ENCODE peak calls at places on chromosomes 16 and 17, in six cellular contexts. Y is heart left ventricle, D is GM10248, K is HL-60, N is AG09309, J is SK-N-SH. A is an unnamed sample.

GRCh38 chr16:78984887-78985464 is 615.6 kb downstream of the MAF start:
- DNase-seq in Y (peak; percentile 62), D (no peak), K (no peak), N (no peak), J (peak; percentile 68), A (no peak)

GRCh38 chr16:56532714-56533113 is 12.9 kb upstream of the BBS2 start:
- DNase-seq in Y (no peak), D (no peak), K (no peak), N (no peak), J (no peak), A (no peak)

GRCh38 chr17:3804503-3804931 is 3.5 kb upstream of the ITGAE start:
- DNase-seq in Y (no peak), D (peak; percentile 78), K (no peak), N (no peak), J (no peak), A (no peak)

GRCh38 chr16:1347286-1347855 is 4.3 kb downstream of the TSR3 start:
- DNase-seq in Y (no peak), D (no peak), K (no peak), N (no peak), J (no peak), A (no peak)

GRCh38 chr16:30382398-30383015 is at the start of gene SEPTIN1:
- DNase-seq in Y (no peak), D (peak; percentile 73), K (peak; percentile 34), N (no peak), J (no peak), A (no peak)

GRCh38 chr16:21218135-21218534 is 6.8 kb upstream of the ZP2 start:
- DNase-seq in Y (no peak), D (no peak), K (peak; percentile 63), N (no peak), J (no peak), A (no peak)

GRCh38 chr16:3364774-3365427 is 9.2 kb downstream of the OR2C1 start:
- DNase-seq in Y (peak; percentile 92), D (peak; percentile 84), K (peak; percentile 95), N (peak; percentile 91), J (peak; percentile 85), A (peak; percentile 61)

GRCh38 chr17:33944826-33945225 is 310.3 kb upstream of the CCL2 start:
- DNase-seq in Y (no peak), D (no peak), K (no peak), N (no peak), J (no peak), A (no peak)

GRCh38 chr17:15951368-15952047 is 6.6 kb downstream of the ADORA2B start:
- DNase-seq in Y (no peak), D (no peak), K (no peak), N (no peak), J (no peak), A (no peak)

GRCh38 chr16:57764341-57765159 is 29.0 kb downstream of the KATNB1 start:
- DNase-seq in Y (peak; percentile 62), D (peak; percentile 65), K (no peak), N (peak; percentile 55), J (peak; percentile 93), A (peak; percentile 79)

GRCh38 chr16:9192746-9193145 is 101.3 kb downstream of the HAPSTR1 start:
- DNase-seq in Y (no peak), D (no peak), K (no peak), N (no peak), J (no peak), A (no peak)

GRCh38 chr17:4657678-4658077 is 16.2 kb upstream of the ALOX15 start:
- DNase-seq in Y (no peak), D (no peak), K (no peak), N (no peak), J (no peak), A (no peak)

GRCh38 chr17:4449736-4450135 is 16.0 kb downstream of the SPNS3 start:
- DNase-seq in Y (no peak), D (no peak), K (no peak), N (no peak), J (peak; percentile 37), A (no peak)

GRCh38 chr16:87558682-87559081 is 43.6 kb upstream of the JPH3 start:
- DNase-seq in Y (no peak), D (no peak), K (no peak), N (no peak), J (no peak), A (no peak)

GRCh38 chr16:1800703-1801102 is 7.2 kb upstream of the IGFALS start:
- DNase-seq in Y (no peak), D (no peak), K (no peak), N (no peak), J (no peak), A (no peak)

GRCh38 chr17:55454906-55455474 is 33.4 kb upstream of the MMD start:
- DNase-seq in Y (no peak), D (no peak), K (no peak), N (peak; percentile 84), J (no peak), A (no peak)

GRCh38 chr16:57610611-57611010 is 17.8 kb upstream of the ADGRG1 start:
- DNase-seq in Y (no peak), D (no peak), K (no peak), N (no peak), J (no peak), A (peak; percentile 18)

GRCh38 chr17:47244697-47245096 is 8.9 kb upstream of the ITGB3 start:
- DNase-seq in Y (no peak), D (no peak), K (no peak), N (no peak), J (no peak), A (no peak)

GRCh38 chr16:27169511-27170071 is 33.7 kb upstream of the KDM8 start:
- DNase-seq in Y (no peak), D (no peak), K (peak; percentile 55), N (peak; percentile 93), J (peak; percentile 29), A (no peak)

GRCh38 chr16:68146583-68146982 is 61.4 kb downstream of the NFATC3 start:
- DNase-seq in Y (no peak), D (no peak), K (no peak), N (no peak), J (peak; percentile 50), A (no peak)

GRCh38 chr17:80760501-80760900 is 215.9 kb downstream of the RPTOR start:
- DNase-seq in Y (no peak), D (no peak), K (peak; percentile 73), N (no peak), J (no peak), A (peak; percentile 63)

DNA sequence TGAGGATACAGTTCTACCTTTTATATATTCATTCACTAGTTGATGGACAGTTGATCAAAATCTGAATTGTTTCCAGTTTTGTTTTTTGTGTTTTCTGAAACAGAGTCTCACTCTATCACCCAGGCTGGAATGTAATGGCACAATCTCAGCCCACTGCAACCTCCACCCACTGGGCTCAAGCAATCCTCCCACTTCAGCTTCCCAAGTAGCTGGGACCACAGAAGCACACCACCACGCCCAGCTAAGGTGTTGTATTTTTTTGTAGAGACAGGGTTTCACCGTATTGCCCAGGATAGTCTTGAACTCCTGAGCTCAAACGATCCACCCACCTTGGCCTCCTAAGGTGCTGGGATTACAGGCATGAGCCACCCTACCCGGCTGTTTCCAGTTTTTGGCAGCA is 21.0 kb downstream of the LSM12 start:
- DNase-seq in Y (no peak), D (no peak), K (no peak), N (no peak), J (no peak), A (no peak)
- TF ChIP-seq CTCF in Y (no peak), D (no peak), K (no peak), N (no peak), J (no peak), A (no peak)

DNA sequence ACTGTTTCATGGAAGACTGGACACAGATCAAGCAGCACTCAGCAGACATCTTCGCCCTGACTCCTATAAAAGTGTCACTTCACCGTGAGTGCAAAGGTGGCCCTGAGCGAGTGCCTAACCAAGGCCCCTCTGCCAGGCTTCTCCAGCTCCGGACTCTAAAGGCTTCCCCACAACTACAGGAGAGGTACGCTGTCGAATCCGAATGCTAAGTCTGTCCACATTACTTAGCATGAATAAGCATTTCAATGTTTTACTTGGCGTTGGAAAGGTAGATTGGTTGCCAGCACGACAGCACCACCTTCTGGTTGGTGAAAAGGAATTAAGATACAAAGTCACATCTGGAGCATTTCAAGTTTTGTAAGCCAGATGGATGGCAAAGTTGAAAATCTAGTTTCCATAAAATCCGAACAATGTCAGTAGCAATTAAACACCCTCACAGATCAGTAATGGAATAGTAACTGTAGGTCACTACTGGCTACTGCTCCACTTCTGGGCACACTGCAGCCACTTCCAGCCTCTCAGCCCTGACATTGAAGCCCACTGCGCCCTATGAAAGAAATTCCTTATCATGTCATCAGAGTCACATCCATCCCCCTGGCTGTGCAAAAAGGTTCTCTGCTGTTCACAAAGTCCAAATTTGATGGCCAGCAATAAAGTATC is 100.9 kb downstream of the PARN start:
- DNase-seq in Y (no peak), D (peak; percentile 64), K (peak; percentile 68), N (peak; percentile 86), J (peak; percentile 61), A (peak; percentile 58)
- TF ChIP-seq CTCF in Y (peak; percentile 80), D (peak; percentile 76), K (peak; percentile 25), N (peak; percentile 71), J (peak; percentile 86), A (peak; percentile 76)

DNA sequence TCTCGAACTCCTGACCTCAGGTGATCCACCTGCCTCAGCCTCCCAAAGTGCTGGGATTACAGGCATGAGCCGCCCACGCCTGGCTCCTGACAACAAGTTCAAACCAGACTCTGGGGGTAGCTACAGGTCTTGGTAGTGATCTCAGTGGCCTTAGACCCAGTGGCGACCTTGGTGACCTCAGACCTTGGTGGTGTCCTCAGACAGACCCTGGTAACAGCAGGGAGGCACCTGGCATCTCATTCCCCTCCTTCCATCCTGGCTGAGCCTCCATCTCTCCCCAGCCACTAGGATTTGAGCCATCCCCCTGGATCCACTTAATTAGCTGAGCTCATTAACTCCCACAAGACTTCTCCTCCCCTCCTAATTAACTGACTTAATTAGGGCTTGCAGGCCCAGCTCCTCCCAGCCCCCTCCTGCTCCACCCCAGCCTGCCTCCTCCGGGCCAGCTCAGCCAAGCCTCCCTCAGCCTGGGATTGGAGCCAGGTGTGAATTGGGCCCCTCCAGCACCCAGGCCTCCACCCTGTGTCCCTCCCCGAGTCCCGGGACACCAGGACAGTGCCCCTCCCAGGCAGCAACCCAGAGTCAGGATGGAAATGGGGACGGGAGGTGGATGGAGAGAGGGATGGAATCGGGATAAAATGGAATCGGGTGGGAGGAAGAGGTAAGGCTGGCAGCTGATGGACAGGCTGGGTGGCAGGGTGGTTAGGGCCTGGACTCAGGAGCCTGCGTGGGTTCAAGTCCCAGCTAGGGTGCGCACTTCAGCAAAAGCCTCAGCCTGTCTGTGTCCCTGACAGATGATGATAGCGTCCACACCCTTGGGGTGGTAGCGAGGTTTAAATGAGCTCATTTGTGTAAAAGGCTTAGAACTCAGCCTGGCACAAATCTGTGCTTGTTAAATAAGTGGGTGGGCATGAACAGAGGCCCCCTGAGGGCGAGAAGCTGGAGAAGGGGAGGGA is 11.2 kb upstream of the SBK1 start:
- DNase-seq in Y (no peak), D (no peak), K (no peak), N (no peak), J (no peak), A (no peak)
- TF ChIP-seq CTCF in Y (no peak), D (no peak), K (no peak), N (no peak), J (no peak), A (no peak)

DNA sequence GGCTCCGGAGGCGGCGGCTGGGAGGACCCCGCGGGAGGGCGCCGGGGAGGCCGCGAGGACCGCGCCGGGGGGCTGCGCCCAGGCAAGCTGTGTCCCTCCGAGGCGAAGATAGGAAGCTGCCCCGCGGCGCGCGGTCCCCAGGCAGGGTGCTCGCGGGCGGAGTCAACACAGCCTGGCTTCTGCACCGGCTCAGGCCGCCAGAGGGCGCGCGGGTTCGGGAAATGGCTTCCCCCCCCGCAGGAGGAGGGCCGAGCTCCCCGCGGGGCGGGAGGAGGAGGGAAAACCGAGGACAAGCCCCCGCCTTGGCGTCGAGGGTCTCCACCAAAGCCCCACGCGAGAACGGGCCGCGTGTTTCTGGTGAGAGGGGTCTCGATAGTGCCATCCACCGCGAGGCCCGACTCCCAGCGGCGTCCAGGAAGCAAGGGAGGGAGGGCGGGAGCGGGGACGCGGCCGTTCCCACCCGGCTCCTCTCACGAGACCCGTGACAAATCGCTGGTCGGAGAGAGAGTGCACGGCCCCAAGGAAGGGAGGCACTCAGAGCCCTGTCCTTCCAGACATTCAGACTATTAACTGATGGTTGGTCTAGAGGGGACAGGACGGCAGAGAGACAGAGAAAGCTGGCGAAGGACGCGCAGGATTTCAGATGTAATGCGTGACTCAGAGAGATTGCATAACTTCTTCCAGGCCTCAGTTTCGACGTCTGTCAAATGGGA is 64.4 kb upstream of the DNAJA2 start:
- DNase-seq in Y (peak; percentile 95), D (peak; percentile 95), K (peak; percentile 84), N (peak; percentile 17), J (peak; percentile 98), A (peak; percentile 86)
- TF ChIP-seq CTCF in Y (peak; percentile 95), D (peak; percentile 96), K (peak; percentile 61), N (peak; percentile 88), J (peak; percentile 83), A (peak; percentile 97)

A was measured in CD14-positive monocyte.